ENCODE peak calls at places on chromosome 2, in nine cellular contexts. X is heart left ventricle, L is lower leg skin, V is uterus, A is adrenal gland, I is HepG2, S is body of pancreas, P is spleen, Y is A549. N is an unnamed sample.

GRCh38 chr2:28390857-28391563 is 1.6 kb upstream of the FOSL2 start:
- DNase-seq in I (no peak), P (peak; percentile 91), Y (peak; percentile 72), A (peak; percentile 90), X (peak; percentile 81), L (peak; percentile 98), S (peak; percentile 76), V (peak; percentile 81), N (peak; percentile 66)

GRCh38 chr2:51013060-51013746 is 18.7 kb downstream of the NRXN1 start:
- DNase-seq in Y (no peak), X (no peak), S (peak; percentile 81), P (no peak), I (peak; percentile 28), A (no peak), V (no peak), L (peak; percentile 77), N (peak; percentile 23)

GRCh38 chr2:213284105-213285090 is at the start of gene SPAG16:
- DNase-seq in L (peak; percentile 98), S (peak; percentile 97), I (peak; percentile 99), V (peak; percentile 96), P (peak; percentile 98), Y (peak; percentile 89), X (peak; percentile 94), A (peak; percentile 98), N (peak; percentile 96)

GRCh38 chr2:170719810-170720209 is 4.7 kb downstream of the SP5 start:
- DNase-seq in L (no peak), P (no peak), V (no peak), S (no peak), X (no peak), A (no peak), I (no peak), Y (no peak), N (no peak)

GRCh38 chr2:229431331-229431954 is 160.4 kb upstream of the PID1 start:
- DNase-seq in X (no peak), P (no peak), I (peak; percentile 58), S (no peak), L (no peak), Y (no peak), A (no peak), V (no peak), N (no peak)

GRCh38 chr2:20578895-20579825 is 71.7 kb downstream of the HS1BP3 start:
- DNase-seq in P (peak; percentile 86), I (peak; percentile 100), Y (peak; percentile 89), L (peak; percentile 95), S (peak; percentile 78), V (peak; percentile 85), A (peak; percentile 93), X (peak; percentile 91), N (peak; percentile 86)

GRCh38 chr2:32246911-32247310 is 17.8 kb downstream of the NLRC4 start:
- DNase-seq in V (no peak), L (no peak), S (peak; percentile 54), I (no peak), A (no peak), X (no peak), Y (no peak), P (no peak), N (no peak)

GRCh38 chr2:137983581-137983980 is 19.3 kb downstream of the HNMT start:
- DNase-seq in S (no peak), L (no peak), I (no peak), A (no peak), V (no peak), X (no peak), P (no peak), Y (no peak), N (no peak)

GRCh38 chr2:105271393-105272045 is 30.0 kb downstream of the GPR45 start:
- DNase-seq in P (no peak), X (no peak), L (no peak), S (no peak), A (no peak), Y (no peak), V (no peak), I (no peak), N (no peak)

GRCh38 chr2:229486673-229487072 is 215.6 kb upstream of the PID1 start:
- DNase-seq in A (no peak), L (no peak), S (no peak), P (no peak), I (no peak), V (no peak), Y (no peak), X (no peak), N (no peak)

GRCh38 chr2:239567786-239568185 is 167.0 kb upstream of the HDAC4 start:
- DNase-seq in I (no peak), X (no peak), V (no peak), P (peak; percentile 66), Y (no peak), S (no peak), A (no peak), L (no peak), N (no peak)

GRCh38 chr2:182103531-182103930 is 117.9 kb downstream of the PPP1R1C start:
- DNase-seq in L (no peak), P (no peak), A (no peak), X (no peak), S (no peak), Y (no peak), I (no peak), V (no peak), N (no peak)

GRCh38 chr2:9478526-9478925 is 4.2 kb downstream of the IAH1 start:
- DNase-seq in Y (no peak), L (no peak), X (no peak), V (no peak), I (no peak), A (no peak), S (no peak), P (no peak), N (no peak)
- TF ChIP-seq POLR2A in Y (no peak), L (no peak), X (no peak), V (no peak), I (no peak), A (no peak), S (no peak), P (no peak), N (no peak)

GRCh38 chr2:43131890-43132522 is 94.4 kb downstream of the ZFP36L2 start:
- DNase-seq in Y (no peak), S (no peak), A (no peak), L (no peak), X (no peak), I (no peak), V (no peak), P (peak; percentile 82), N (no peak)

GRCh38 chr2:43129676-43130547 is 96.5 kb downstream of the ZFP36L2 start:
- DNase-seq in A (peak; percentile 51), I (peak; percentile 65), P (peak; percentile 90), L (no peak), S (peak; percentile 67), Y (no peak), V (no peak), X (no peak), N (peak; percentile 64)

GRCh38 chr2:43130548-43130875 is 95.9 kb downstream of the ZFP36L2 start:
- DNase-seq in S (no peak), X (no peak), A (no peak), L (no peak), V (no peak), P (peak; percentile 87), I (no peak), Y (no peak), N (no peak)

GRCh38 chr2:43132523-43133301 is 93.7 kb downstream of the ZFP36L2 start:
- DNase-seq in L (no peak), P (peak; percentile 91), I (no peak), X (no peak), V (no peak), Y (no peak), S (peak; percentile 41), A (no peak), N (no peak)

GRCh38 chr2:43131051-43131889 is 95.1 kb downstream of the ZFP36L2 start:
- DNase-seq in Y (peak; percentile 96), I (peak; percentile 80), X (peak; percentile 65), V (no peak), P (peak; percentile 99), A (peak; percentile 90), L (peak; percentile 96), S (peak; percentile 86), N (peak; percentile 60)
- H3K4me3 ChIP-seq in Y (no peak overlapping the region), I (no peak overlapping the region), X (no peak overlapping the region), V (no peak overlapping the region), P (no peak overlapping the region), A (no peak overlapping the region), L (no peak overlapping the region), S (no peak overlapping the region), N (no peak overlapping the region)

GRCh38 chr2:10493636-10494281 is 45.6 kb upstream of the ODC1 start:
- DNase-seq in A (no peak), L (peak; percentile 89), V (no peak), X (no peak), I (peak; percentile 68), P (peak; percentile 92), Y (peak; percentile 93), S (peak; percentile 49), N (peak; percentile 37)
- TF ChIP-seq POLR2A in A (no peak), L (no peak), V (no peak), X (no peak), I (no peak), P (no peak), Y (no peak), S (no peak), N (no peak)

GRCh38 chr2:231530099-231531085 is at the start of gene NMUR1:
- DNase-seq in L (peak; percentile 87), P (peak; percentile 95), V (peak; percentile 51), I (no peak), S (peak; percentile 60), A (peak; percentile 47), X (peak; percentile 64), Y (peak; percentile 48), N (peak; percentile 57)

GRCh38 chr2:231533777-231534125 is 3.5 kb upstream of the NMUR1 start:
- DNase-seq in V (no peak), I (no peak), P (no peak), L (no peak), Y (no peak), S (no peak), A (no peak), X (no peak), N (no peak)

GRCh38 chr2:231533086-231533776 is 3.0 kb upstream of the NMUR1 start:
- DNase-seq in P (no peak), Y (no peak), X (no peak), V (no peak), S (no peak), L (no peak), A (no peak), I (no peak), N (no peak)

GRCh38 chr2:231531408-231532188 is 1.4 kb upstream of the NMUR1 start:
- DNase-seq in L (no peak), S (no peak), I (no peak), A (no peak), V (no peak), Y (no peak), P (no peak), X (no peak), N (no peak)

DNA sequence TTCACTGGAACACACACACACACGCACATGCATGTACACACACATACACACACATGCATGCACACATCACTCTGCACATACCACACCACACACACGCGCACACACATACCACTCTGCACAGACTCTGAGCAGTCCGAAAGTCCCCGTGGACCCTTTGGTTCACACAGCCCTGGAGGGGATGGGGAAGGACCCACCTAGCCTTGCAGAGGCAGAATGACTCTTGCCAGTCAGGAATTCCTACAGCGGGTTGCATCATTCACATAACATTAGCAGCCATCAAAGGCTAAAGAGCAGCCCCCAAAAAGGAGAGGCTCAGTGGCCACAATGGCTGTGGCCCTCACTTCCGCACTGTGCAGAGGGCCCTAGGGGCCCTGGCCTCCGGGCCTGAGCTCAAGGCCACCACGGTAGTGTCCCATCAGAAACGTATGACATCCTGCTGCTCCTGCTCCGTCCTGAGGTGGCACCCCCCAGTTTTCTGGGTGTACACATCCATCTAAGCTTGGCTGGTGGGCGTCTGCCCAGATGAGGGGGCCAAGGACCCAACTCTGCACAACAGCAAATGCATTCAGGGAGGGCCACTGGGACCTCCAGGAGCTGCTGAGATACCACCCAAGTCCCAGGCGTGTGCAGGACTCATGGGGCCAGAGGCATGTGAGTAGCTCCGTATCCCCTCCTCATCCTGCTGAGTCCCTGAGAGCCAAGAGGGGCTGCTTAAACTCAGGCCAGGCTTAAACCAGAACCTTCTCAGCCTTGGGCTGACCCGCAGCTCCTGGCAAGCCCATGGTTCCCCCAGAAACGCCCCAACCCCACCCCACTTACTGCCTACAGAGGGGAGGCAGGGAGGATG is 2.2 kb upstream of the NMUR1 start:
- DNase-seq in X (no peak), V (no peak), L (no peak), A (no peak), Y (no peak), I (no peak), P (no peak), S (no peak), N (no peak)
- H3K4me3 ChIP-seq in X (no peak overlapping the region), V (no peak overlapping the region), L (no peak overlapping the region), A (no peak overlapping the region), Y (no peak overlapping the region), I (no peak overlapping the region), P (no peak overlapping the region), S (no peak overlapping the region), N (no peak overlapping the region)